ENCODE peak calls at places on chromosomes 1 and 21, in six cellular contexts. D is PC-3, Z is HCT116, E is OCI-LY7, Y is PC-9, B is MM.1S. T is an unnamed sample. For H3K9me2, the result is how much of the 10 kb centered on the place peaks cover.

GRCh38 chr1:154418062-154418897 is 13.1 kb downstream of the IL6R start:
- DNase-seq in Z (peak), Y (peak), D (peak), E (no peak), B (peak), T (no peak)

GRCh38 chr1:6998267-6998666 is 213.0 kb downstream of the CAMTA1 start:
- DNase-seq in Z (peak), D (peak), E (no peak), Y (no peak), B (no peak), T (no peak)

GRCh38 chr1:20792177-20792576 is 5.1 kb upstream of the HP1BP3 start:
- DNase-seq in D (no peak), E (no peak), Z (no peak), B (no peak), Y (no peak), T (no peak)

GRCh38 chr1:205440476-205441317 is 15.1 kb downstream of the BLACAT1 start:
- DNase-seq in D (peak), Y (no peak), E (peak), Z (peak), B (peak), T (peak)

GRCh38 chr21:41665766-41666595 is 100.9 kb downstream of the RIPK4 start:
- DNase-seq in D (no peak), Z (no peak), Y (no peak), B (no peak), E (no peak), T (no peak)

GRCh38 chr1:230176871-230177411 is 109.9 kb downstream of the GALNT2 start:
- DNase-seq in Z (no peak), E (no peak), B (no peak), Y (no peak), D (no peak), T (no peak)

GRCh38 chr1:39305555-39305954 is 101.1 kb downstream of the MACF1 start:
- DNase-seq in Z (no peak), E (peak), D (no peak), Y (no peak), B (no peak), T (no peak)

GRCh38 chr1:177355575-177355974 is 184.8 kb downstream of the BRINP2 start:
- DNase-seq in Z (no peak), B (peak), E (peak), D (peak), Y (no peak), T (peak)

GRCh38 chr1:19664453-19665043 is at the start of gene HTR6:
- DNase-seq in Y (no peak), E (no peak), B (no peak), Z (no peak), D (no peak), T (no peak)

GRCh38 chr1:94100785-94101612 is 19.9 kb downstream of the ABCA4 start:
- DNase-seq in Z (no peak), D (no peak), E (no peak), Y (peak), B (no peak), T (no peak)

GRCh38 chr1:200343874-200344273 is 66.0 kb downstream of the ZNF281 start:
- DNase-seq in D (no peak), E (no peak), B (peak), Y (no peak), Z (no peak), T (no peak)

GRCh38 chr1:86648255-86648654 is 56.1 kb upstream of the SH3GLB1 start:
- DNase-seq in B (no peak), Y (no peak), Z (peak), D (peak), E (no peak), T (no peak)

GRCh38 chr1:27585684-27586083 is 18.3 kb downstream of the AHDC1 start:
- DNase-seq in D (no peak), B (no peak), Z (no peak), Y (no peak), E (no peak), T (no peak)

GRCh38 chr1:1976031-1976430 is 27.6 kb downstream of the CFAP74 start:
- DNase-seq in D (no peak), Z (no peak), Y (no peak), E (no peak), B (no peak), T (peak)

DNA sequence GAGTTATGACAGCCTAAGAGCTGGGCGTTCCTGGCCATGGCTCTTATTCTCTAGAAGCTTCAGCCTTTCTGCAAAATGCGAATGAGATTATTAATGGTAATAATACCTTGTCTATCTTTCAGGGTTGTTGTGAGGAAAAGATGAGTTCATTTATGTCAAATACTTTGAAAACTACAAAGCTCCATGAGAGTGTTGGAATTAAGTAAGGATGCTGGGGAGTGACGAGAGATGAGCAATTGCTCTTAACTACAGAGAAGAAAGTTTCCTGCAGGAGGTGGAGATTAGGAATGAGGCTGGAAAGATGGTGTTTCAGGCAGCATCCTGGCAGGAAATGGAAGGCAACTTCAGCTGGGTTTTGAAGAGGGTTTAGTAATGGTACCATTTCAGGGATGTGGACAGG is 124.2 kb downstream of the CACNA1E start:
- DNase-seq in D (no peak), Z (no peak), Y (no peak), B (no peak), E (no peak), T (no peak)
- H3K9me2 ChIP-seq in D (under half), Z (under half), Y (under half), B (under half), E (under half), T (under half)

GRCh38 chr1:15141933-15142647 is 11.5 kb upstream of the TMEM51 start:
- DNase-seq in D (peak), Y (peak), Z (no peak), B (no peak), E (no peak), T (no peak)
- H3K9me2 ChIP-seq in D (under half), Y (under half), Z (under half), B (under half), E (under half), T (under half)

DNA sequence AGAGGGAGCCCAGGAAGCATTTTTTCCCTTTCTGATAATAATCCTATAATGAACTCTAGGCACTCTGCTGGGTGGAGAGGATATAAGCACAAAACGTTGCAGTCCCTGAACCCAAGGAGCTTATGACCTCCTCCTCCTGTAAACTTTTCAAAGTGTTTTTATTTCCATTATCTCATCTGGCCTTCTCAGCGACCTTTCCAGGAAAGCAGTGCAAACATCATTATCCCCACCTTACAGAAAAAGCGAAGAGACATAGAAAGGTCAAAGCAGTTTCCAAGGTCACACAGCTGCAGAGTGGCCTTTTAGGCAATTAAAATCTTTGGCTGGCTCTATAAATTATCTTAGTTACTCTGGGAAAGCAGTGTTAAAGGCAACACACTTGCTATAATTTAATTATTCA is 63.8 kb downstream of the OLFML3 start:
- DNase-seq in Y (no peak), B (no peak), E (no peak), Z (no peak), D (no peak), T (no peak)
- H3K9me2 ChIP-seq in Y (under half), B (under half), E (under half), Z (under half), D (under half), T (under half)

DNA sequence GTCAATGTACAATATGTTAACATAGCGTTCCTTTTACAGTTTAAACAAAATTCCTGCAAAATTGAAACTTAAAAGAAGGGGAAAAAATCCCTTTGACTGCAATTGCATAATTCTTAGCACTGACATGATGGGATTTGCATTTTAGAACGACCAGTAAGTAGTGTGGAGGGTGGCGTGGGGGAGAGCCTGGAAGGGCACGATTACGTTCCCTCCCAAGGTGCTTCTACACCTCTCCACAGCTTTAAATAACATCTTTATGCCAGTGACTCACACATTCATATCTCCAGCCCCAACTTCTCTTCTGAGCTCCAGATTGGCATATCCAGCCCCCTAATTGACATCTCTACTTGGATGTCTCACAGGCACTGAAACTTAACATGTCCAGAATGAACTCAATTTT is 64.3 kb downstream of the OLFML3 start:
- DNase-seq in D (no peak), Y (no peak), Z (no peak), B (no peak), E (no peak), T (no peak)
- H3K9me2 ChIP-seq in D (under half), Y (under half), Z (under half), B (under half), E (under half), T (under half)

DNA sequence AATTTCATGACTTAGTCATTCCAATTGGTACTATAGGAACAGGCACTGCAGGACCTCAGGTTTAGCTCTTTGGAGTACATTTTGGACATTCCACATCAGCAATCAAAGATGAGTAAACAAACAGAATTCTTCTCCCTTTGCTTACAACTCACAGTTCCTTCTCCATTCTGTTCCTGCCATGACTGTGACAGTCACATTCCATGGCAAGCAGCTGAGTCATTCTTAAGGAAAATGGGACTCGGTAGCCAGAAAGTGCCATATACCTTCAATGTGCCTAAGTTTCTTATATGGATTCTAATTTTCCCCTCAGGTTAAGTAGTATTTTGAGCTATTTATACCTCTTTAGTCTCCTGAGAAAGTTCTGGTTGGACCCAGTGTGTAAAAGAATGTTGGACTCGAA is 25.6 kb downstream of the CRCT1 start:
- DNase-seq in Z (no peak), D (no peak), E (no peak), Y (no peak), B (no peak), T (no peak)
- H3K9me2 ChIP-seq in Z (under half), D (under half), E (under half), Y (under half), B (under half), T (under half)

GRCh38 chr1:203086992-203087763 is 1.4 kb upstream of the MYOG start:
- DNase-seq in Y (peak), Z (no peak), E (no peak), D (no peak), B (no peak), T (no peak)
- H3K9me2 ChIP-seq in Y (under half), Z (under half), E (under half), D (under half), B (under half), T (under half)

DNA sequence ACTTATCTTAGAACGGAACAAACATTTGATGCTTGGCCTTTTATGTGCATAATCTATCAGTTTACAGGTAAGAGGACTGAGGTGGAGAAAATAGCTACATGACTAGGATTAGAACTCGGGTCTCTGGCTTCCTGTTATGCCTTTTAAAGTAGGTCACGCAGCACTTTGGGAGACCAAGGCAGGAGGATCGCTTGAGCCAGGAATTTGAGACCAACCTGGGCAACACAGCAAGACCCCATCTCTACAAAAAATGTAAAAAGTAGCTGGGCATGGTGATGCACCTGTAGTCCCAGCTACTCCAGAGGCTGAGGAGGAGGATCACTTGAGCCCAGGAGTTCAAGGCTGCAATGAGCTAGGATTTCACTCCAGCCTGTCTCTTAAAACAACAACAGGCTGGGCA is 81.9 kb upstream of the AKT3 start:
- DNase-seq in Y (no peak), B (no peak), D (no peak), E (no peak), Z (no peak), T (no peak)
- H3K9me2 ChIP-seq in Y (under half), B (under half), D (under half), E (under half), Z (under half), T (under half)

GRCh38 chr1:169571450-169571849 is 14.8 kb downstream of the F5 start:
- DNase-seq in Z (no peak), E (no peak), Y (no peak), D (no peak), B (no peak), T (no peak)

GRCh38 chr1:169576934-169577331 is 9.3 kb downstream of the F5 start:
- DNase-seq in Y (no peak), Z (no peak), B (no peak), E (no peak), D (no peak), T (no peak)

GRCh38 chr1:169576241-169576933 is 9.9 kb downstream of the F5 start:
- DNase-seq in Z (no peak), E (no peak), B (no peak), D (no peak), Y (no peak), T (no peak)

GRCh38 chr1:169572184-169572583 is 14.1 kb downstream of the F5 start:
- DNase-seq in D (peak), B (no peak), Y (peak), E (no peak), Z (no peak), T (no peak)

DNA sequence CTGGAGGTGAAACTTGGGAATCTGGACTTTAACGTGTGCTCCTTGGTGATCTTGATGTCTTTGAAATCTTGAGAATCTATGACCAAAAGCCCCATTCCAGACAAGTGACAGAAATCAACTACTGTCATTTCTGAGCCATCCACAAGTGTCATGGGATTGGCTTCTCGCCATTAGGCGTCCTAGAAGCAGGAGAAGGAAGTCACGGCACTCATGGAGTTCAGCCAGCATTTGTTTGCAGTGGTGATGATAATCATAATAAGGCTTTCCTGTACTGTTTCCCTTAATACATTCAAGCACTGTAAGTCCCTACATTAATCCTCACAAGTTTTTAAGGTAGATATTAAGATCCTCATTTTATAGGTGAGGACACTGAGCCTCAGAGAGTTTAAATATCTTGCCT is 11.9 kb downstream of the F5 start:
- DNase-seq in Y (no peak), B (no peak), D (peak), E (no peak), Z (no peak), T (no peak)
- H3K9me2 ChIP-seq in Y (under half), B (under half), D (under half), E (under half), Z (under half), T (under half)

GRCh38 chr1:210089848-210090247 is 142.7 kb upstream of the SERTAD4 start:
- DNase-seq in E (no peak), B (peak), Z (peak), Y (no peak), D (peak), T (peak)
- H3K9me2 ChIP-seq in E (under half), B (under half), Z (under half), Y (under half), D (under half), T (under half)